ENCODE peak calls at places on chromosomes 6 and 20, in four cellular contexts. V is GM12878, L is A549, I is HepG2. T is an unnamed sample.
A peak's percentile ranks its signal among the peaks of the same experiment; 100 is the strongest.

GRCh38 chr6:159929819-159930218 is 39.0 kb downstream of the MAS1 start:
- DNase-seq in L (no peak), I (no peak), V (peak; percentile 73), T (no peak)

GRCh38 chr6:160992323-160993314 is 1.1 kb downstream of the MAP3K4 start:
- DNase-seq in V (no peak), I (peak; percentile 79), L (peak; percentile 67), T (peak; percentile 69)

GRCh38 chr6:109484161-109484560 is 1.1 kb upstream of the ZBTB24 start:
- DNase-seq in L (no peak), I (no peak), V (no peak), T (no peak)

GRCh38 chr20:37475258-37475657 is 45.8 kb upstream of the NNAT start:
- DNase-seq in L (no peak), I (no peak), V (no peak), T (no peak)

GRCh38 chr20:25289886-25290597 is 42.2 kb downstream of the PYGB start:
- DNase-seq in V (no peak), I (no peak), L (no peak), T (no peak)

GRCh38 chr6:111565316-111566221 is 40.1 kb downstream of the TRAF3IP2 start:
- DNase-seq in V (no peak), I (peak; percentile 30), L (peak; percentile 19), T (no peak)

GRCh38 chr20:49103647-49104364 is 57.7 kb downstream of the CSE1L start:
- DNase-seq in V (no peak), L (no peak), I (no peak), T (no peak)

GRCh38 chr20:57514273-57514751 is 10.6 kb downstream of the CTCFL start:
- DNase-seq in V (no peak), I (peak; percentile 73), L (peak; percentile 73), T (peak; percentile 77)

GRCh38 chr20:6502999-6503398 is 264.5 kb upstream of the BMP2 start:
- DNase-seq in I (no peak), L (no peak), V (no peak), T (no peak)

GRCh38 chr6:125839471-125839870 is 48.7 kb downstream of the NCOA7 start:
- DNase-seq in L (no peak), I (no peak), V (no peak), T (no peak)

GRCh38 chr20:37737806-37738442 is 44.1 kb downstream of the CTNNBL1 start:
- DNase-seq in V (no peak), L (no peak), I (no peak), T (no peak)

GRCh38 chr6:66145867-66146266 is 438.8 kb upstream of the EYS start:
- DNase-seq in L (no peak), I (no peak), V (no peak), T (no peak)

GRCh38 chr20:59850018-59850641 is 83.3 kb downstream of the SYCP2 start:
- DNase-seq in V (peak; percentile 9), L (peak; percentile 49), I (peak; percentile 56), T (no peak)

GRCh38 chr6:43831211-43831610 is 61.2 kb downstream of the VEGFA start:
- DNase-seq in V (no peak), I (no peak), L (no peak), T (no peak)

GRCh38 chr6:113344969-113345368 is 512.2 kb upstream of the MARCKS start:
- DNase-seq in L (no peak), V (no peak), I (no peak), T (no peak)

GRCh38 chr20:12575352-12576095 is 433.2 kb upstream of the SPTLC3 start:
- DNase-seq in I (no peak), V (no peak), L (no peak), T (no peak)

GRCh38 chr6:18293192-18293904 is 29.0 kb upstream of the DEK start:
- DNase-seq in L (peak; percentile 37), V (no peak), I (peak; percentile 11), T (no peak)

GRCh38 chr20:51462566-51463276 is 79.8 kb downstream of the NFATC2 start:
- DNase-seq in V (no peak), L (no peak), I (no peak), T (peak; percentile 59)

GRCh38 chr20:43544501-43544900 is 14.3 kb upstream of the SGK2 start:
- DNase-seq in L (no peak), V (no peak), I (no peak), T (no peak)

GRCh38 chr20:62642666-62643520 is 590 bp downstream of the SLCO4A1 start:
- DNase-seq in I (no peak), V (no peak), L (peak; percentile 40), T (peak; percentile 64)

GRCh38 chr6:38233161-38233791 is 406.5 kb downstream of the BTBD9 start:
- DNase-seq in I (no peak), V (no peak), L (no peak), T (no peak)

GRCh38 chr20:25310268-25310920 is 62.5 kb downstream of the PYGB start:
- DNase-seq in V (peak; percentile 67), I (peak; percentile 99), L (peak; percentile 95), T (peak; percentile 81)

GRCh38 chr6:99024089-99024488 is 76.3 kb upstream of the FBXL4 start:
- DNase-seq in L (no peak), V (no peak), I (no peak), T (no peak)

GRCh38 chr6:150673720-150674361 is 74.2 kb downstream of the PLEKHG1 start:
- DNase-seq in V (no peak), I (no peak), L (no peak), T (no peak)

GRCh38 chr6:106158816-106159215 is 72.7 kb downstream of the PRDM1 start:
- DNase-seq in L (no peak), I (no peak), V (no peak), T (no peak)

GRCh38 chr6:135085700-135086413 is 31.2 kb upstream of the HBS1L start:
- DNase-seq in V (no peak), I (no peak), L (no peak), T (no peak)

GRCh38 chr20:10225439-10226080 is 6.9 kb downstream of the SNAP25 start:
- DNase-seq in V (no peak), L (peak; percentile 66), I (peak; percentile 54), T (peak; percentile 34)

GRCh38 chr6:43936476-43936875 is 166.5 kb downstream of the VEGFA start:
- DNase-seq in V (no peak), I (no peak), L (no peak), T (peak; percentile 5)

GRCh38 chr20:38229376-38230252 is 30.9 kb downstream of the KIAA1755 start:
- DNase-seq in V (no peak), L (no peak), I (peak; percentile 54), T (peak; percentile 70)

GRCh38 chr6:130620338-130620781 is 206.8 kb upstream of the SMLR1 start:
- DNase-seq in V (no peak), L (no peak), I (no peak), T (no peak)

GRCh38 chr6:1606533-1607235 is 3.0 kb upstream of the FOXC1 start:
- DNase-seq in L (no peak), V (no peak), I (no peak), T (peak; percentile 31)
- TF ChIP-seq PBX3 in L (no peak), V (no peak), I (no peak), T (no peak)

GRCh38 chr6:33359331-33359730 is 32.3 kb upstream of the KIFC1 start:
- DNase-seq in V (no peak), I (no peak), L (no peak), T (no peak)
- TF ChIP-seq PBX3 in V (no peak), I (no peak), L (no peak), T (no peak)

DNA sequence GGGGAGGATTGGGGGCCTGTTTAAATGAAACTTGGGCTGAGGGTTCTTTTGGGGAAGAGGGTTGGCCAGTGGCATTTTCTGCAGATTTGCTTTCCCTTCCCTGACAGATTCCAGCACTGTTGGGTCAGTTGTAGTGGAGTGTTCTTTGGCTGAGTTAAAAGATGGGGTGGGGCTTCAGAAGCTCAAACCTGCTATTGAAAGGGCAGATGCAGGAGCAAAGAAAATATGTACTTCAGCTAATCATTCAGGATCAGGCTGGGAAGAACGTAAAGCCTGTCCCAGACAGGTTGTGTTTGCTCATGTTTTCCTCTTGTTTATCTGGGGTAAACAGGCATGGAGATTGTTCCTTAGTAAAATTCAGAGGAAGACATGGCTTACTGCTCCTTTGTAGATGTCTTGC is 2.5 kb downstream of the SASH1 start:
- DNase-seq in V (no peak), L (peak; percentile 26), I (peak; percentile 30), T (no peak)
- TF ChIP-seq PBX3 in V (no peak), L (no peak), I (no peak), T (no peak)

GRCh38 chr20:45801851-45802250 is 10.1 kb downstream of the DNTTIP1 start:
- DNase-seq in V (no peak), L (no peak), I (no peak), T (no peak)
- TF ChIP-seq PBX3 in V (no peak), L (no peak), I (no peak), T (no peak)

GRCh38 chr6:40077315-40077714 is 143.1 kb upstream of the MOCS1 start:
- DNase-seq in V (no peak), L (no peak), I (no peak), T (no peak)
- TF ChIP-seq PBX3 in V (no peak), L (no peak), I (no peak), T (no peak)

GRCh38 chr6:30826961-30827342 is 57.4 kb upstream of the DDR1 start:
- DNase-seq in V (no peak), L (peak; percentile 42), I (peak; percentile 65), T (no peak)
- TF ChIP-seq PBX3 in V (no peak), L (no peak), I (no peak), T (no peak)

DNA sequence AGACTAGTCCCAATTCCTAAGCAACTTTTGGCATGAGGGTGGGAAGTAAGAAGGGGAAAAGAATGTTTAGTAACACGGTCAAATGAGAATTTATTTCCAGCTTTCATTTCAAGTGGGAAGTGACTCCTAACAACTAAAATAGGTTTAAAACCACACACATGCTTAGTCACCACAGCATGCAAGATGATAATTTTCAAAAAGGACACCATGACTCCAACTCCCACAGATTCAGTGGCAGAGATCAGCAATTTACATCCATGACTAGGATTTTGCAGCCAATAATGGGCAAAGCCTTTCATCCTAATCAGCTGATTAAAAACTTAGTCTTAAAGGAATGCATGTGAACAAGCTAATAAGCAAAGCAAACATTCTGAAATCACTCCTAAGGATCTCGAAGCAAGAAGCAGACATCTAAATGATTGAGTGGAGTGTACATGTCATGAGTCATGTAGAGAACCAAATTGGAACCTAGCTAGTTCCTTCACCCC is 48.1 kb upstream of the GCLC start:
- DNase-seq in I (no peak), V (no peak), L (no peak), T (no peak)
- TF ChIP-seq PBX3 in I (no peak), V (no peak), L (no peak), T (no peak)

T was measured in SK-N-SH.